ENCODE peak calls at places on chromosomes 13 and 19, in six cellular contexts. N, U, H, V, Z and J are unnamed samples. For H3K27me3, the result is how much of the 10 kb centered on the place peaks cover.

GRCh38 chr13:37127706-37128241 is 22.3 kb upstream of the CSNK1A1L start:
- DNase-seq in N (no peak), U (no peak), H (no peak), V (peak), Z (peak), J (no peak)

GRCh38 chr13:84279166-84279565 is 396.9 kb upstream of the SLITRK1 start:
- DNase-seq in N (no peak), U (no peak), H (no peak), V (peak), Z (no peak), J (no peak)

GRCh38 chr19:46009530-46010510 is 13.0 kb downstream of the PGLYRP1 start:
- DNase-seq in N (peak), U (peak), H (peak), V (peak), Z (peak), J (peak)

GRCh38 chr19:39341122-39341719 is 1.0 kb upstream of the SAMD4B start:
- DNase-seq in N (no peak), U (peak), H (peak), V (no peak), Z (no peak), J (no peak)

GRCh38 chr13:20101467-20102316 is 59.2 kb downstream of the GJA3 start:
- DNase-seq in N (no peak), U (no peak), H (no peak), V (no peak), Z (no peak), J (no peak)

GRCh38 chr19:51903192-51903591 is 1.6 kb downstream of the ZNF649 start:
- DNase-seq in N (no peak), U (no peak), H (no peak), V (no peak), Z (no peak), J (no peak)

GRCh38 chr13:26557393-26558073 is at the start of gene WASF3:
- DNase-seq in N (peak), U (peak), H (peak), V (peak), Z (peak), J (peak)

GRCh38 chr19:3055741-3056453 is 6.4 kb downstream of the TLE5 start:
- DNase-seq in N (peak), U (peak), H (peak), V (no peak), Z (no peak), J (no peak)

GRCh38 chr13:114119196-114119595 is 13.2 kb downstream of the RASA3 start:
- DNase-seq in N (no peak), U (no peak), H (peak), V (peak), Z (peak), J (no peak)

GRCh38 chr13:102401305-102401704 is 543 bp downstream of the FGF14 start:
- DNase-seq in N (no peak), U (no peak), H (no peak), V (no peak), Z (peak), J (no peak)

GRCh38 chr19:14149509-14149994 is 13.2 kb upstream of the ASF1B start:
- DNase-seq in N (no peak), U (no peak), H (no peak), V (no peak), Z (no peak), J (no peak)

GRCh38 chr19:11580665-11581418 is 3.4 kb upstream of the ACP5 start:
- DNase-seq in N (no peak), U (no peak), H (no peak), V (peak), Z (peak), J (no peak)

GRCh38 chr13:80590551-80590950 is 249.6 kb upstream of the SPRY2 start:
- DNase-seq in N (no peak), U (no peak), H (no peak), V (no peak), Z (no peak), J (no peak)

GRCh38 chr13:91144054-91144453 is 203.4 kb upstream of the MIR17HG start:
- DNase-seq in N (no peak), U (no peak), H (no peak), V (no peak), Z (no peak), J (no peak)

GRCh38 chr13:114124486-114124885 is 7.9 kb downstream of the RASA3 start:
- DNase-seq in N (no peak), U (no peak), H (no peak), V (no peak), Z (no peak), J (no peak)

GRCh38 chr19:4636151-4636717 is 3.1 kb upstream of the TNFAIP8L1 start:
- DNase-seq in N (no peak), U (peak), H (peak), V (peak), Z (peak), J (peak)

GRCh38 chr19:4636761-4637160 is 2.6 kb upstream of the TNFAIP8L1 start:
- DNase-seq in N (no peak), U (no peak), H (no peak), V (no peak), Z (no peak), J (no peak)

GRCh38 chr19:4638330-4638729 is 986 bp upstream of the TNFAIP8L1 start:
- DNase-seq in N (no peak), U (no peak), H (no peak), V (no peak), Z (no peak), J (no peak)

GRCh38 chr19:4633140-4633967 is 6.0 kb upstream of the TNFAIP8L1 start:
- DNase-seq in N (peak), U (peak), H (peak), V (peak), Z (peak), J (no peak)

GRCh38 chr19:4635763-4636135 is 3.6 kb upstream of the TNFAIP8L1 start:
- DNase-seq in N (no peak), U (no peak), H (no peak), V (no peak), Z (no peak), J (no peak)
- H3K18ac ChIP-seq in N (peak), U (peak), H (no peak), V (peak), Z (peak), J (peak)

GRCh38 chr19:18799389-18799970 is 8.4 kb upstream of the COMP start:
- DNase-seq in N (no peak), U (no peak), H (no peak), V (no peak), Z (no peak), J (no peak)

GRCh38 chr19:18798384-18799352 is 7.6 kb upstream of the COMP start:
- DNase-seq in N (no peak), U (no peak), H (peak), V (no peak), Z (no peak), J (no peak)

GRCh38 chr19:18800636-18801035 is 9.5 kb upstream of the COMP start:
- DNase-seq in N (no peak), U (no peak), H (no peak), V (no peak), Z (no peak), J (no peak)

GRCh38 chr19:18802354-18802753 is 11.2 kb upstream of the COMP start:
- DNase-seq in N (no peak), U (peak), H (peak), V (no peak), Z (no peak), J (no peak)

GRCh38 chr19:18800079-18800478 is 9.0 kb upstream of the COMP start:
- DNase-seq in N (no peak), U (no peak), H (no peak), V (no peak), Z (no peak), J (no peak)
- H3K27me3 ChIP-seq in N (under half), U (under half), H (under half), V (under half), Z (half or more), J (under half)

DNA sequence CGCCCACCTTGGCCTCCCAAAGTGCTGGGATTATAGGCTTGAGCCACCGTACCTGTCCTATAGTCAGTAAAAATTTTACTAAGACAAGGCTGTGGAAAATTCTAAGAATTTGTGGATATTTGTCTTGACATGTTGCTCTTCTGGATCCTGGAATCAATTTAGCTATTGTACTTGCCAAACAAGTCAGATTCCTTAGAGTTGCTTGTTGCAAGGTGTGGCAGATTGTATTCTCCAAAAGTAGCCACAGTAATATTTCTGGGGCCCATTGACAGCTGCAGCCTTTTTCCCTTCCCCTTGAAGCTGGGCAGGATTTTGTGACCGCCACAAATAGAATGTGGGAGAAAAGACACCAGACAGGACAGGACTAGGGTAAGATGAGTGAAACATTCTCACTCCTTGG is 98.8 kb upstream of the TMTC4 start:
- DNase-seq in N (no peak), U (no peak), H (no peak), V (no peak), Z (no peak), J (no peak)
- H2AFZ ChIP-seq in N (no peak), U (no peak), H (no peak), V (no peak), Z (no peak), J (no peak)

DNA sequence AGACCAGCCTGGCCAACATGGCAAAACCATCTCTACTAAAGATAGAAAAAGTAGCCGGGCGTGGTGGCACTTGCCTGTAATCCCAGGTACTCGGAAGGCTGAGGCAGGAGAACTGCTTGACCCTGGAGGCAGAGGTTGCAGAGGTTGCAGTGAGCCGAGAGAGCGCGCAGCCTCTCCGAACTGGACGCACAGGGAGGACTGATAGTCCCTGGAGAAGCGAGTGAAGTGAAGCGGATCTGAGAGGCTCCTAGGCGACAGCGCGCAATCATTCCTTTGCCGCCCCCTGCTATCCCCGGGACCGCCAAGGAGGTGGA is 233 bp downstream of the ZNF561 start:
- DNase-seq in N (no peak), U (no peak), H (no peak), V (no peak), Z (no peak), J (no peak)
- H3K18ac ChIP-seq in N (peak), U (peak), H (peak), V (peak), Z (peak), J (peak)

DNA sequence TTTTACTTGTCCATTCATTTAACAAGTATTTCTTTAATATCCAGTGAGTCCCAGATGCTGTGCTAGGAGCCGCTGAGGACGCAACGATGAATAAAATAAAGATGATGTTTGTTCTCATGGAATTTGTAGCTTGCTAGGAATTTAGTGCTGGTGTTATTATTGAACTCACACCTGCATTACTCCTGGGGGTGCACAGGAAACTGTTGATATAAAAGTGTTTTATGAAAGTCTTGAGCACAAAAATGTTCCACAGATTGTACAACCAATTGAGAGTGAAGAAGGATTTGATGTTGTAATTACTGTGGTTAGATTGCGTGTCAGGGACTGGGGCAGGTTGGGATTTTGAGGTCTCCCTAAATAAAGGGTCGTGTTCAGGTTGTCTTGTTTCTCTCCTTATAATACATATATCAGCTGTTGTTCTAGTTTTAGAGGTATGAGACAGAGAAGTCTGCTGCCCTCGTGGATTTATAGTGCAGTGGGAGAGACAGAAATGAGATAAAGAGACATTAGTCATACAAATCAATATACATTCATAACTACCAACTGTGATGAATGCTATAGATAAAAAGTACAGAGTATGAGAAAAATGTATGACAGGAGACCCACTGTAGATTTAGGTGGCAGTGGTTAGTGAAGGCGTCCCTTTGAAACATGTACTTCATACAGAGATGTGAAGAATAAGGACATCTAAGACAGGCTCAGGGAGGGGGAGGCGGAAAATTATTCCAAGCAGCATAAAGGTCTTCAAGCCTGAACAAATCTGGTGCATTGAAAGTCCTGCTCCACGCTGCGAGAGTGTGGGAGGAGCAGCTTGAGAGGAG is 11.3 kb downstream of the CACNG6 start:
- DNase-seq in N (no peak), U (no peak), H (no peak), V (no peak), Z (no peak), J (no peak)
- H3K27me3 ChIP-seq in N (under half), U (under half), H (under half), V (under half), Z (under half), J (under half)